ENCODE peak calls at places on chromosome 20, in six cellular contexts. B is H9, C is trophoblast cell, Y is IMR-90, L is mesenchymal stem cell, U is neuronal stem cell. A is an unnamed sample.

GRCh38 chr20:54662064-54662463 is 186.7 kb downstream of the DOK5 start:
- DNase-seq in C (no peak), B (no peak), Y (no peak), U (no peak), L (no peak), A (no peak)

GRCh38 chr20:40687384-40688128 is 1.5 kb downstream of the MAFB start:
- DNase-seq in C (no peak), Y (no peak), U (peak; percentile 56), B (peak; percentile 58), L (peak; percentile 46), A (peak; percentile 75)

GRCh38 chr20:63742381-63743024 is 2.9 kb downstream of the SLC2A4RG start:
- DNase-seq in U (no peak), B (no peak), Y (no peak), C (no peak), L (no peak), A (peak; percentile 46)

GRCh38 chr20:38196592-38196991 is 31.5 kb upstream of the TGM2 start:
- DNase-seq in U (no peak), C (peak; percentile 86), Y (peak; percentile 80), B (no peak), L (peak; percentile 87), A (no peak)

GRCh38 chr20:31966991-31967655 is 828 bp upstream of the XKR7 start:
- DNase-seq in B (no peak), U (no peak), C (no peak), Y (no peak), L (no peak), A (no peak)

GRCh38 chr20:24565952-24566351 is 96.5 kb downstream of the SYNDIG1 start:
- DNase-seq in C (no peak), B (no peak), U (no peak), L (no peak), Y (no peak), A (peak; percentile 29)

GRCh38 chr20:3669710-3670367 is 6.6 kb upstream of the GFRA4 start:
- DNase-seq in C (no peak), L (no peak), Y (no peak), U (no peak), B (no peak), A (no peak)

GRCh38 chr20:51262240-51262639 is 239.3 kb upstream of the KCNG1 start:
- DNase-seq in U (no peak), L (no peak), C (no peak), B (no peak), Y (no peak), A (no peak)

GRCh38 chr20:6818033-6818808 is 50.7 kb downstream of the BMP2 start:
- DNase-seq in L (no peak), B (peak; percentile 45), C (no peak), Y (no peak), U (no peak), A (no peak)

GRCh38 chr20:32152421-32153155 is 43.1 kb downstream of the TM9SF4 start:
- DNase-seq in L (no peak), B (no peak), C (no peak), Y (no peak), U (no peak), A (no peak)

DNA sequence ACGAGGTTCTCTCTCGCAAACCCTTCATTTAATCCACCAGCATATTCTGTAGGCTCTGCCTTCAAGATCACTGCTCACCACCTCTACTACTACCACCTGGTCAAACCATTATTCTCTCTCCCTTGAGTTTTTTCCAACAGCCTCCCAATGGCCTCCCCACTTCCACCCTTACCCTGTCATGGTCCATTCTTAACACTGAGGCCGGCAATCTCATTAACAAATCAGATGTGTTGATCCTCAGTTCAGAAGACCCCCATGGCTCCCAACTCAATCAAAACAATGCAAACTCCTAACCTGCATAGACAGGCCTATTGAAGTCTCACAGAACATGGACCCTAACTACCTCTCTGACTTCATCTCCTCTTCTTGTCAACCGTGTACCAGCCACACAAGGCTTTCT is 2.2 kb downstream of the AURKA start:
- DNase-seq in L (no peak), Y (no peak), C (no peak), U (no peak), B (no peak), A (no peak)
- H3K14ac ChIP-seq in L (no peak overlapping the region), Y (no peak overlapping the region), C (no peak overlapping the region), U (no peak overlapping the region), B (no peak overlapping the region), A (no peak overlapping the region)

GRCh38 chr20:10707070-10707469 is 33.3 kb upstream of the JAG1 start:
- DNase-seq in U (no peak), B (no peak), L (no peak), Y (no peak), C (no peak), A (no peak)
- H3K14ac ChIP-seq in U (no peak overlapping the region), B (no peak overlapping the region), L (no peak overlapping the region), Y (no peak overlapping the region), C (no peak overlapping the region), A (no peak overlapping the region)

DNA sequence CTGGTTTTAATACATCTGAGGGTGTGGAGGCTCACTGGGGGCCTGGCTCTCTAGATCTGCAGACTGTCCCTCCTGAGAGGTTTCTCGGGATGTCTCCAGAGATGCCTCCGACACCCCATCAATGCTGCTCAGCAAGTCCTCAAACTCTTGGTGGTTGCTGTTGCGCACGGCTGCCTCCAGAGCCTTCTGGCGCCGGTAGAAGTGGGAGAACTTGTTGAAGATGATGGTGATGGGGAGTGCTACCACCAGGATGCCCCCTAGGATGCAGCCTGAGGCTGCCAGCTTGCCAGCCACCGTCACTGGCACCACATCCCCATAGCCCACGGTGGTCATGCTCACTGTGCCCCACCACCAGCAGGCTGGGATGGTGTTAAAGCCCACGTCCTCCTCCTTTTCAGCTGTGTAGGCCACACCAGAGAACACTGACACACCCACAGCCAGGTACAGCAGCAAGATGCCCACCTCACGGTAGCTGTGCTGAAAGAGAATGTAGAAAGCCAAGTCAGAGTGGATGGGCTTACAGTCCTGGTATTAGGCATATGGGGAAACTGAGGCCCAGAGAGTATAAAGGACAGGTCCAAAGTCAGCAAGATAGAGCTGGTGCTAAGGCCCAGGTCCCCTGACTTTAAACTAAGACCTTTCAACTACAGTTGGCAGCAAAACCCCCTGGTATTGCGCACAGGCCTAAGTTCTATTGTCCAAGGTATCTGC is 5.9 kb downstream of the KCNS1 start:
- DNase-seq in U (no peak), L (no peak), Y (no peak), C (no peak), B (no peak), A (no peak)
- H3K14ac ChIP-seq in U (peak overlapping the region; percentile 21), L (no peak overlapping the region), Y (no peak overlapping the region), C (peak overlapping the region; percentile 36), B (no peak overlapping the region), A (no peak overlapping the region)

DNA sequence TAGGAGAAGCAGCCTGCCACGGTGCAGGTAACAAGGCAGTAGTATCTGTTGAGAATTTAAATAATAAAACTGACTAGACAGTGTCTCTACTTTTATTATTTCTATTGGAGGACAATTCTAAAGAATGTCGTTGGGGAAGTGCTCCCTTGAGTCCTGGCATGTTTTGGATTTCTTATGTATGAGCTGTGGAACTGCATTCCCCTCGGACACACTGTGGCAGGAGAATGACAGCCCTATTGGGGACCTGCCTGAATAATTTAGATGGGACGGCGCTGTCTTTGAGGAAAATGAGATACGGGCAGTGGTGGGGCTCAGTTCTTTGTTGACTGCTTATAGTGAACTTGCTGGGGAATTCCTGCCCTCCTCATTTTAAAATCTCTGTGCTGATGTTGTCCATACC is 2.4 kb upstream of the SCP2D1 start:
- DNase-seq in U (no peak), C (peak; percentile 68), B (no peak), L (no peak), Y (no peak), A (no peak)
- H3K14ac ChIP-seq in U (no peak overlapping the region), C (no peak overlapping the region), B (no peak overlapping the region), L (no peak overlapping the region), Y (no peak overlapping the region), A (no peak overlapping the region)

GRCh38 chr20:62053465-62054196 is 12.1 kb downstream of the TAF4 start:
- DNase-seq in L (no peak), U (no peak), C (no peak), Y (no peak), B (no peak), A (peak; percentile 23)

GRCh38 chr20:62056975-62057374 is 8.7 kb downstream of the TAF4 start:
- DNase-seq in Y (no peak), B (no peak), U (no peak), L (no peak), C (no peak), A (no peak)

GRCh38 chr20:62056377-62056776 is 9.3 kb downstream of the TAF4 start:
- DNase-seq in U (no peak), Y (no peak), L (no peak), C (no peak), B (no peak), A (no peak)

GRCh38 chr20:62054451-62054953 is 11.2 kb downstream of the TAF4 start:
- DNase-seq in U (no peak), Y (no peak), C (no peak), B (no peak), L (no peak), A (peak; percentile 31)

DNA sequence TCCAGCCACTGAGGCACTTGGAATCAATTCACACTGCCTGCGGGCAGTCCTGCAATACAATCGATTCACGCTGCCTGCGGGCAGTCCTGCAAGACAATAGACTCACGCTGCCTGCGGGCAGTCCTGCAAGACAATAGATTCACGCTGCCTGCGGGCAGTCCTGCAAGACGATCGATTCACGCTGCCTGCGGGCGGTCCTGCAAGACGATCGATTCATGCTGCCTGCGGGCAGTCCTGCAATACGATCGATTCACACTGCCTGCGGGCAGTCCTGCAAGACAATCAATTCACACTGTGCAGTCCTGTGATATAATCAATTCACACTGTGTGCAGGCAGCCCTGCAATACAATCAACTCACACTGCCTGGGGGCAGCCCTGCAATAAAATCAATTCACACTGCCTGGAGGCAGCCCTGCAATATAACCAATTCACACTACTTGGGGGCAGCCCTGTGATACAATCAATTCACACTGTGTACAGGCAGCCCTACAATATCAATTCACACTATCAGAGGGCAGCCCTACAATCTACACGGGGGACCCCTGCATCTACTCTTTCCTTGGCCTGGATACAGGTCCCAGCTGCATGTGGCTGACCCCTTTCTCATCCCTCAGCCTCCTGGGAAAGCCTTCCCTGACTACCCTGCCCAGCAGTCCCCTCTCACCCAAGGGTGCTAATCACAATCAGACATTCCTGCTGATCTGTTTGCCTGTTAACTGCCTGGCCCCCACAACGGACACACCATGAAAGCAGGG is 10.4 kb downstream of the TAF4 start:
- DNase-seq in Y (no peak), C (no peak), B (no peak), L (no peak), U (no peak), A (no peak)
- H3K14ac ChIP-seq in Y (no peak overlapping the region), C (no peak overlapping the region), B (no peak overlapping the region), L (no peak overlapping the region), U (peak overlapping the region; percentile 64), A (no peak overlapping the region)

GRCh38 chr20:49184691-49185070 is 3.5 kb downstream of the STAU1 start:
- DNase-seq in U (no peak), L (no peak), Y (no peak), C (no peak), B (no peak), A (no peak)
- H3K14ac ChIP-seq in U (no peak overlapping the region), L (no peak overlapping the region), Y (no peak overlapping the region), C (no peak overlapping the region), B (no peak overlapping the region), A (no peak overlapping the region)

DNA sequence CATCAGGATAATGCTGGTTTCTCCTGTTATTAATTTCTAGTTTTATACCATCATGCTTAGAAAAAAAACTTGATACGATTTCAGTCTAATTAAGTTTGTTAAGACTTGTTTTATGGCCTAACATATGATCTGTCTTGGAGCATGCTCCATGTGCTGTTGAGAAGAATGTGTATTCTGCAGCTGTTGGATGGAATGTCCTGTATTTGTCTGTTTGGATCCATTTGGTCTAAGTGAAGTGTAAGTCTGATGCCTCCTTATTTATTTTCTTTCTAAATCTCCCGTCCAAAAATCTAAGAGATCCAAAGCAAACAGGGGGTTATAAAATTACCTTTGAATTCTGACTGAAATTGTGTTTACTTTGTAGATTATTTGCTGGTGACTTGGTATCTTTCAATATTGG is 30.0 kb upstream of the PRND start:
- DNase-seq in B (no peak), Y (no peak), C (no peak), U (no peak), L (no peak), A (no peak)
- H3K14ac ChIP-seq in B (no peak overlapping the region), Y (no peak overlapping the region), C (no peak overlapping the region), U (no peak overlapping the region), L (no peak overlapping the region), A (no peak overlapping the region)